ENCODE peak calls at places on chromosomes 13 and 19, in six cellular contexts. J is GM23338, N is HCT116, C is SK-N-SH, Z is K562, W is stomach. F is an unnamed sample. For H3K4me1 and H3K27me3, the result is how much of the 10 kb centered on the place peaks cover.

GRCh38 chr19:46624958-46625661 is at the start of gene PTGIR:
- DNase-seq in C (peak), Z (peak), J (peak), N (no peak), W (no peak), F (no peak)

GRCh38 chr19:46718157-46718933 is 1.4 kb upstream of the PRKD2 start:
- DNase-seq in W (peak), C (no peak), J (peak), N (no peak), Z (peak), F (no peak)

GRCh38 chr13:84672616-84673015 is 790.3 kb upstream of the SLITRK1 start:
- DNase-seq in C (no peak), J (no peak), W (no peak), N (no peak), Z (no peak), F (no peak)

GRCh38 chr13:107450931-107451330 is 764.4 kb downstream of the LIG4 start:
- DNase-seq in J (no peak), W (no peak), Z (no peak), C (no peak), N (no peak), F (no peak)

GRCh38 chr19:38841787-38842438 is 7.9 kb downstream of the HNRNPL start:
- DNase-seq in C (no peak), W (no peak), N (no peak), J (no peak), Z (no peak), F (no peak)

GRCh38 chr19:55080121-55080914 is 4.6 kb downstream of the EPS8L1 start:
- DNase-seq in C (peak), N (peak), J (peak), W (peak), Z (peak), F (peak)

GRCh38 chr19:29840066-29840950 is 28.5 kb downstream of the CCNE1 start:
- DNase-seq in J (no peak), Z (no peak), W (no peak), N (no peak), C (no peak), F (no peak)

GRCh38 chr13:95676100-95676774 is 702 bp upstream of the DNAJC3 start:
- DNase-seq in Z (peak), W (peak), J (peak), N (peak), C (no peak), F (peak)

GRCh38 chr19:36125557-36125956 is 10.3 kb downstream of the TBCB start:
- DNase-seq in C (peak), J (no peak), N (no peak), W (no peak), Z (no peak), F (no peak)

GRCh38 chr13:50584856-50585580 is 258.5 kb downstream of the DLEU7 start:
- DNase-seq in J (peak), Z (no peak), N (no peak), C (no peak), W (no peak), F (no peak)

GRCh38 chr13:83732755-83733154 is 149.5 kb downstream of the SLITRK1 start:
- DNase-seq in J (no peak), Z (no peak), N (no peak), W (no peak), C (no peak), F (no peak)

DNA sequence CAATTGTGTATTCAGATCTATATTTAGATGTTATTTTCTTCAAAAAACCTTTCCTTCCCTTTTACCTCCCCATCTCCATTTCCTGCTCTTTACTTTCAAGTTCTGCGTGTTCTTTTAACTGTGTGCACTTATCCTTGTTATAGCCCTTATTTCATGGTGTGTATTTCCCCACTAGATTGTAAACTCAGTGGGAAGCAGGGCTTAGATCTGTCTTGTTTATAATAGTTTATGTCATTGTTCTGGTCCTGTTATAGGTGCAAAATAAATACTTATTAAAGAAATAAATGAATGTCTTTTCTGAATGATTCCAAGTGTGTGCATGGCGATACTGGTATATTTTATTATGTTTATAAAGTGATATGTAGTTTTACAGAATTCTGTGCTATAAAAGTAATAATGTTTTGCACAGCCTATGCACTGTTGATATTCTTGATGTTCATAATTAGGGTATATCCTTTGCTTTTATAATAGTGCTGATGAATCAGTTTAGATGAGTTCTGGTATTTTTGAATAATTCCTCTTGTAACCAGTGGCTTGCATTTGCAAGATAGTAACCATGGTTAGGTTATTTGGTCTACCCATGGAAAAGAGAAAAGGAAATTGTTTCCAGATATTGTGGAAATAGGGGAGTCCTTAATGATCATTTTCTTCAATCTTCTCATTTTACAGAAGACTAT is 12.1 kb downstream of the NDFIP2 start:
- DNase-seq in N (no peak), C (no peak), Z (no peak), J (no peak), W (no peak), F (no peak)
- H3K4me1 ChIP-seq in N (under half), C (under half), Z (under half), J (half or more), W (half or more), F (under half)

GRCh38 chr13:55199132-55199531 is 1941.6 kb upstream of the PRR20A start:
- DNase-seq in Z (no peak), N (no peak), J (peak), C (no peak), W (no peak), F (no peak)
- H3K27me3 ChIP-seq in Z (under half), N (under half), J (under half), C (under half), W (under half), F (under half)

DNA sequence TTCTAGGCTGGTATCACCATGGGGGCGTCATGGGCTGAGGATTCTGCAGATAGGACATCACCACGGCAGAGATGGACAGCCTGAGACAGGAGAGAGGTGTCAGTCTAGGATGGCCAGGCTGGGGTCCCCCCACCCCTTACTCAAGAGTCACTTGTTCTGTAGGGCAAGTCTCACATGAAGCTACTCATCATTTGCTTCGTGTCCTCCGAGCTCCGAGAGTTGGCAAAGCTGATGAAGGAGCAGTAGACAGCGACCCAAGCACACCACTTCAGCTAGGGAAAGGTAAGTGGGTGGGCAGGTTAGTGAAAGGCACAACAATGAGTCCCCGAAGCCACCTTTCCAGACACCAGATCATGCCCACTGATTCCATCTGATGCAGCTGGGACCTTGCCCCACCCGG is 1.7 kb downstream of the WDR83 start:
- DNase-seq in W (no peak), N (no peak), C (no peak), Z (no peak), J (no peak), F (no peak)
- TF ChIP-seq POLR2AphosphoS5 in W (no peak), N (no peak), C (no peak), Z (no peak), J (no peak), F (no peak)

GRCh38 chr19:49613374-49613773 is 22.4 kb downstream of the PRR12 start:
- DNase-seq in J (no peak), W (no peak), C (no peak), N (no peak), Z (no peak), F (no peak)

GRCh38 chr19:49605605-49606004 is 14.6 kb downstream of the PRR12 start:
- DNase-seq in C (no peak), J (no peak), W (no peak), Z (no peak), N (no peak), F (no peak)

GRCh38 chr19:49614096-49614857 is 23.3 kb downstream of the PRR12 start:
- DNase-seq in Z (no peak), W (no peak), J (no peak), C (no peak), N (no peak), F (no peak)

DNA sequence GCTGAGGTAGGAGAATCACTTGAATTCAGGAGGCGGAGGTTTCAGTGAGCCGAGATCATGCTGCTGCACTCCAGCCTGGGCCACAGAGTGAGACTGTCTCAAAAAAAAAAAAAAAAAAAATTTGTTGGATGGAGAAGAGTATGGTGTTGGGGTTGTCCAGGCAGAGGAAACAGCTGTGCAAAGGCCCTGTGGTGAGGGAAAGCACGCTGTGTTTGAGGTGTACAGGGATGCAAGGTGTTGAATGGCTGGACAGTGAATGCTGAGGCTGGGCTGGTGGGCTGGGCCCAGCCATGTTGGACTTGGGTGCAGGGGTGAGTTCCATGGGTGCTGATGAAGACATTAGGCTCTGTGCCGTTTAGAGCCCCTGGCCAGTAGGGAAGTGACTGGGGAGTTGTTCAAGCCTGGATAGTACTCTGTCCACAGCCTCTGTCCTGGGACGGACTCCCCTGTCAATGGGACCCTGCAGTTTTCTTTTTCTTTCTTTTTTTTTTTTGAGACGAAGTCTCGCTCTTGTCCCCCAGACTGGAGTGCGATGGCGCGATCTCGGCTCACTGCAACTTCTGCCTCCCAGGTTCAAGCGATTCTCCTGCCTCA is 18.6 kb downstream of the PRR12 start:
- DNase-seq in C (no peak), N (no peak), W (no peak), Z (no peak), J (no peak), F (no peak)
- H3K4me1 ChIP-seq in C (under half), N (under half), W (under half), Z (under half), J (under half), F (under half)

DNA sequence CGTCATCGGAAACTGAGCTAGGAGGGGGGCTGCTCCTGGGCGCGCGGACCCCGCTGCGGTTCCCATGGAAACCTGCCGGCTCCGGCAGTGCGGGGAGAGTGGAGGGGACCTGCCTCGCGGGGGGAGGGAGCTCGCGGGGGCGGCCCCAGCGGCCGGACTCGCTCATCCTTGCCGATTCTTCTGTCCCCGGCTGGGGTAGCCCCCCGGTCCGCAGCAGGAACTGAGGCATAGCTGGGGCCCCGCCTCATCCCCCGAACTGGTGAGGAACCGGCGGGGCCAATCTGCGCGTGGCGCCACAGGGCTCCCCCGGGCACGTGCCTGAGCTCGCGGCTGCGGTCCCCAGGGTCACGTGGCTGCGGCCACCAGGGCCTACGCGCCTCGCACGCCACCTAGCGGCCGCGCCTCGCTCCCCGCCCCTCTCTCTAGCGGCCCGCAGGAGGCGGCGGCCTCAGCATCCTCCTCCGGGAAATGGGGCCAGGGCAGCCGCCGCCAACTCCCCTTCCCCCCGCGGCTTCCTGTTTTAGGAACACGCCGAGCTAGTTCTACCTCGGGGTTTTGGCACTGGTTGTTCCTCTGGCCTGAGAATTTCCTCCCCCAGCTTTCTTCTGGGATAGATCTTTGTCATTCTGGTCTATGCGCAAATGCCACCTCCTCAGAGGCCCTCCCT is 1.7 kb upstream of the ELAVL3 start:
- DNase-seq in N (peak), Z (peak), J (peak), W (peak), C (peak), F (peak)
- H3K27me3 ChIP-seq in N (under half), Z (under half), J (under half), W (half or more), C (under half), F (half or more)

F was measured in breast epithelium.